ENCODE peak calls at places on chromosomes 6 and 20, in seven cellular contexts. T, U, F, M, O, N and Z are unnamed samples.

GRCh38 chr6:84464471-84464870 is 237.0 kb upstream of the CEP162 start:
- DNase-seq in U (no peak), N (no peak), O (no peak), F (no peak), M (no peak), T (no peak), Z (no peak)

GRCh38 chr6:47238456-47238995 is 71.2 kb downstream of the TNFRSF21 start:
- DNase-seq in U (no peak), T (no peak), O (no peak), F (no peak), N (no peak), M (no peak), Z (no peak)

GRCh38 chr6:42009844-42010184 is 40.5 kb upstream of the TAF8 start:
- DNase-seq in T (no peak), F (no peak), N (no peak), M (no peak), O (no peak), U (no peak), Z (no peak)

GRCh38 chr6:95094751-95095150 is 482.6 kb upstream of the MANEA start:
- DNase-seq in M (peak), T (no peak), O (no peak), F (no peak), N (no peak), U (no peak), Z (no peak)

GRCh38 chr6:106568518-106568917 is 60.8 kb downstream of the RTN4IP1 start:
- DNase-seq in O (no peak), F (no peak), T (no peak), U (no peak), M (peak), N (no peak), Z (no peak)

GRCh38 chr20:49433387-49433786 is 49.1 kb downstream of the KCNB1 start:
- DNase-seq in U (no peak), N (peak), M (no peak), T (no peak), F (no peak), O (no peak), Z (no peak)

GRCh38 chr20:46027245-46027853 is 1.7 kb upstream of the SLC12A5 start:
- DNase-seq in M (peak), T (no peak), O (peak), F (peak), U (no peak), N (no peak), Z (no peak)

GRCh38 chr6:41442800-41443501 is 103.2 kb upstream of the FOXP4 start:
- DNase-seq in O (peak), M (no peak), N (no peak), U (no peak), F (no peak), T (no peak), Z (peak)

GRCh38 chr6:31736026-31736767 is at the start of gene CLIC1:
- DNase-seq in U (peak), T (no peak), M (peak), F (peak), O (peak), N (peak), Z (peak)

GRCh38 chr6:3825331-3825831 is 23.8 kb upstream of the FAM50B start:
- DNase-seq in M (peak), F (peak), N (no peak), T (no peak), O (peak), U (peak), Z (no peak)

GRCh38 chr6:7106752-7107577 is 796 bp upstream of the RREB1 start:
- DNase-seq in F (peak), T (no peak), N (no peak), U (no peak), O (peak), M (peak), Z (peak)

GRCh38 chr20:37870294-37870693 is 32.6 kb upstream of the VSTM2L start:
- DNase-seq in O (no peak), U (no peak), T (no peak), F (no peak), N (no peak), M (no peak), Z (no peak)

GRCh38 chr20:33285861-33286495 is 3.0 kb downstream of the BPIFB1 start:
- DNase-seq in F (no peak), U (no peak), N (no peak), T (no peak), O (no peak), M (no peak), Z (no peak)

GRCh38 chr6:162056745-162057144 is 670.8 kb downstream of the PRKN start:
- DNase-seq in O (peak), U (no peak), M (peak), N (no peak), F (no peak), T (peak), Z (no peak)

GRCh38 chr6:53119772-53120409 is 28.8 kb downstream of the GCM1 start:
- DNase-seq in T (peak), N (no peak), M (peak), U (no peak), O (peak), F (peak), Z (no peak)

GRCh38 chr6:129599467-129599866 is 110.5 kb downstream of the ARHGAP18 start:
- DNase-seq in O (peak), N (no peak), U (no peak), F (no peak), T (no peak), M (no peak), Z (no peak)

GRCh38 chr20:51116765-51117686 is 94.1 kb upstream of the KCNG1 start:
- DNase-seq in U (no peak), T (no peak), M (peak), F (no peak), O (no peak), N (no peak), Z (no peak)

GRCh38 chr20:53677447-53678314 is 84.0 kb upstream of the ZNF217 start:
- DNase-seq in U (no peak), F (no peak), T (peak), N (no peak), M (peak), O (peak), Z (peak)

GRCh38 chr20:3645309-3646066 is 17.7 kb downstream of the GFRA4 start:
- DNase-seq in F (no peak), U (no peak), M (no peak), O (no peak), N (no peak), T (no peak), Z (no peak)

GRCh38 chr6:2891768-2892170 is 11.3 kb downstream of the SERPINB9 start:
- DNase-seq in U (no peak), F (no peak), T (no peak), O (no peak), N (no peak), M (no peak), Z (no peak)

GRCh38 chr20:951384-952169 is 35.4 kb upstream of the ANGPT4 start:
- DNase-seq in F (no peak), T (no peak), U (no peak), N (no peak), M (no peak), O (no peak), Z (no peak)

GRCh38 chr20:54208492-54209044 is 681 bp downstream of the PFDN4 start:
- DNase-seq in T (no peak), O (no peak), M (peak), U (no peak), F (peak), N (no peak), Z (no peak)

GRCh38 chr6:87200469-87201174 is 45.3 kb downstream of the ZNF292 start:
- DNase-seq in M (peak), T (no peak), F (no peak), O (no peak), U (no peak), N (no peak), Z (no peak)

GRCh38 chr20:57292611-57293010 is 26.2 kb upstream of the BMP7 start:
- DNase-seq in N (no peak), O (no peak), U (no peak), T (no peak), M (no peak), F (no peak), Z (no peak)

GRCh38 chr6:13165518-13166186 is 162.7 kb downstream of the TBC1D7 start:
- DNase-seq in U (no peak), M (no peak), T (no peak), F (no peak), N (no peak), O (no peak), Z (no peak)

GRCh38 chr6:140546640-140547039 is 1172.2 kb upstream of the CITED2 start:
- DNase-seq in O (no peak), F (no peak), U (no peak), M (peak), T (no peak), N (no peak), Z (no peak)

GRCh38 chr6:11040134-11040533 is 4.0 kb downstream of the ELOVL2 start:
- DNase-seq in N (no peak), T (no peak), O (no peak), M (no peak), F (no peak), U (no peak), Z (no peak)